ENCODE peak calls at places on chromosomes 11 and 22, in nine cellular contexts. G is fibroblast of mammary gland; C is AG09319; M is RPMI7951; O is caudate nucleus; B is activated T-helper 1 cell treated with anti-CD3 and anti-CD28 coated beads, Interleukin-12 subunit alpha, Interleukin-12 subunit beta, Interleukin-2, Interleukin-4 antibody, amounts not matched to agents 30 ng/mL and 10 ng/mL and 1 ng/mL, durations not matched to agents 14 hours and 24 hours and 36 hours; P is T-helper 17 cell; K is stimulated activated naive CD8-positive, alpha-beta T cell treated with anti-CD3 and anti-CD28 coated beads, Interleukin-15, Interleukin-2, amounts not matched to agents 100 U/mL and 50 U/mL, for 24 hours; T is cortex of kidney. X is an unnamed sample.

GRCh38 chr22:40326905-40327735 is 19.2 kb upstream of the ADSL start:
- DNase-seq in G (peak), C (no peak), M (no peak), O (no peak), B (no peak), P (no peak), K (no peak), T (no peak), X (no peak)

GRCh38 chr22:25122136-25122764 is 77.4 kb upstream of the CRYBB3 start:
- DNase-seq in G (no peak), C (no peak), M (no peak), O (no peak), B (no peak), P (no peak), K (no peak), T (no peak), X (no peak)

GRCh38 chr22:38034884-38035529 is 22.2 kb upstream of the PICK1 start:
- DNase-seq in G (no peak), C (no peak), M (peak), O (no peak), B (no peak), P (no peak), K (no peak), T (no peak), X (no peak)

GRCh38 chr11:66002648-66003225 is 434 bp downstream of the BANF1 start:
- DNase-seq in G (peak), C (no peak), M (no peak), O (no peak), B (no peak), P (peak), K (no peak), T (no peak), X (peak)

GRCh38 chr11:80816454-80816847 is 1375.6 kb upstream of the TENM4 start:
- DNase-seq in G (no peak), C (no peak), M (no peak), O (no peak), B (no peak), P (no peak), K (no peak), T (no peak), X (no peak)

GRCh38 chr22:20782083-20782482 is 8.2 kb downstream of the SERPIND1 start:
- DNase-seq in G (no peak), C (no peak), M (no peak), O (no peak), B (no peak), P (no peak), K (no peak), T (no peak), X (no peak)

GRCh38 chr11:96869207-96869606 is 479.4 kb downstream of the JRKL start:
- DNase-seq in G (peak), C (no peak), M (no peak), O (no peak), B (no peak), P (no peak), K (no peak), T (no peak), X (no peak)

GRCh38 chr22:42268852-42269406 is 1.5 kb downstream of the TCF20 start:
- DNase-seq in G (no peak), C (no peak), M (peak), O (no peak), B (no peak), P (no peak), K (no peak), T (no peak), X (no peak)

GRCh38 chr11:22304337-22304961 is 33.7 kb upstream of the SLC17A6 start:
- DNase-seq in G (peak), C (peak), M (peak), O (no peak), B (no peak), P (no peak), K (no peak), T (no peak), X (no peak)

GRCh38 chr11:12845739-12846358 is 163.3 kb upstream of the RASSF10 start:
- DNase-seq in G (peak), C (no peak), M (peak), O (peak), B (no peak), P (no peak), K (no peak), T (no peak), X (peak)

GRCh38 chr22:37659066-37659896 is 758 bp downstream of the PDXP start:
- DNase-seq in G (no peak), C (no peak), M (no peak), O (no peak), B (no peak), P (no peak), K (peak), T (no peak), X (no peak)

GRCh38 chr22:24707477-24707816 is 67.1 kb downstream of the PIWIL3 start:
- DNase-seq in G (no peak), C (no peak), M (no peak), O (no peak), B (no peak), P (no peak), K (no peak), T (no peak), X (no peak)

GRCh38 chr11:114346709-114347141 is 50.5 kb downstream of the NNMT start:
- DNase-seq in G (peak), C (no peak), M (peak), O (no peak), B (no peak), P (no peak), K (no peak), T (no peak), X (no peak)

GRCh38 chr11:67436459-67437081 is 912 bp downstream of the PTPRCAP start:
- DNase-seq in G (no peak), C (no peak), M (no peak), O (no peak), B (peak), P (no peak), K (peak), T (no peak), X (no peak)

GRCh38 chr11:63918576-63919171 is 1.7 kb upstream of the RCOR2 start:
- DNase-seq in G (no peak), C (no peak), M (no peak), O (no peak), B (no peak), P (no peak), K (no peak), T (no peak), X (no peak)

GRCh38 chr11:10443152-10443551 is 11.9 kb upstream of the AMPD3 start:
- DNase-seq in G (peak), C (no peak), M (no peak), O (no peak), B (no peak), P (no peak), K (peak), T (no peak), X (no peak)

GRCh38 chr11:8328231-8328794 is 64.6 kb upstream of the LMO1 start:
- DNase-seq in G (no peak), C (no peak), M (no peak), O (no peak), B (no peak), P (no peak), K (no peak), T (no peak), X (no peak)

GRCh38 chr11:61810671-61811175 is 6.1 kb downstream of the FADS1 start:
- DNase-seq in G (no peak), C (no peak), M (no peak), O (no peak), B (no peak), P (no peak), K (no peak), T (no peak), X (no peak)

GRCh38 chr11:17599460-17599925 is 52.4 kb downstream of the OTOG start:
- DNase-seq in G (no peak), C (no peak), M (no peak), O (no peak), B (no peak), P (no peak), K (no peak), T (no peak), X (peak)

GRCh38 chr22:36853407-36854099 is 7.3 kb upstream of the NCF4 start:
- DNase-seq in G (peak), C (no peak), M (peak), O (peak), B (peak), P (peak), K (peak), T (no peak), X (no peak)

GRCh38 chr22:27537481-27537891 is 264.1 kb downstream of the MN1 start:
- DNase-seq in G (no peak), C (no peak), M (no peak), O (no peak), B (no peak), P (no peak), K (no peak), T (no peak), X (peak)

GRCh38 chr22:28341001-28341400 is 338.6 kb downstream of the TTC28 start:
- DNase-seq in G (peak), C (peak), M (peak), O (no peak), B (no peak), P (no peak), K (no peak), T (no peak), X (no peak)

GRCh38 chr22:16955081-16955480 is 52.9 kb downstream of the GAB4 start:
- DNase-seq in G (no peak), C (no peak), M (no peak), O (no peak), B (no peak), P (no peak), K (no peak), T (no peak), X (no peak)

GRCh38 chr11:100925935-100926334 is 203.7 kb downstream of the PGR start:
- DNase-seq in G (peak), C (no peak), M (peak), O (no peak), B (no peak), P (no peak), K (no peak), T (no peak), X (no peak)

GRCh38 chr22:20436309-20437252 is 1.0 kb downstream of the SCARF2 start:
- DNase-seq in G (peak), C (no peak), M (peak), O (no peak), B (no peak), P (no peak), K (no peak), T (no peak), X (peak)